ENCODE peak calls at places on chromosomes 12 and 14, in nine cellular contexts. Y is Karpas-422, O is anterior cingulate cortex, V is LoVo, K is OCI-LY7, H is NAMALWA, E is Caco-2, Z is neuronal stem cell, G is dorsolateral prefrontal cortex. A is an unnamed sample.

GRCh38 chr12:13594731-13595514 is 386.5 kb downstream of the GRIN2B start:
- DNase-seq in O (no peak), G (no peak), Z (no peak), V (no peak), Y (no peak), H (no peak), E (no peak), K (no peak), A (no peak)

GRCh38 chr14:97408937-97409860 is 612.0 kb downstream of the VRK1 start:
- DNase-seq in O (no peak), E (no peak), Y (no peak), Z (no peak), V (no peak), H (no peak), K (no peak), G (no peak), A (no peak)

GRCh38 chr12:85466906-85467305 is 186.9 kb downstream of the ALX1 start:
- DNase-seq in H (no peak), E (no peak), Y (no peak), K (no peak), O (no peak), V (no peak), Z (no peak), G (no peak), A (peak)

GRCh38 chr12:41142376-41142775 is 45.7 kb upstream of the PDZRN4 start:
- DNase-seq in E (no peak), Z (no peak), G (no peak), H (no peak), V (no peak), Y (no peak), O (no peak), K (no peak), A (no peak)

GRCh38 chr12:93402333-93403311 is 24.9 kb downstream of the NUDT4 start:
- DNase-seq in Z (no peak), V (no peak), Y (no peak), E (no peak), O (no peak), G (no peak), H (no peak), K (no peak), A (no peak)

GRCh38 chr14:86541969-86542368 is 1012.0 kb downstream of the FLRT2 start:
- DNase-seq in Z (no peak), G (no peak), E (no peak), K (no peak), O (no peak), V (no peak), Y (no peak), H (no peak), A (no peak)

GRCh38 chr12:76266797-76267196 is 81.4 kb downstream of the BBS10 start:
- DNase-seq in V (peak), Y (no peak), Z (no peak), O (no peak), G (no peak), K (no peak), E (no peak), H (no peak), A (peak)

GRCh38 chr14:59333668-59334067 is 131.5 kb downstream of the GPR135 start:
- DNase-seq in O (peak), E (no peak), Y (no peak), K (no peak), Z (no peak), V (no peak), H (no peak), G (no peak), A (peak)

GRCh38 chr14:52131640-52132320 is 62.9 kb upstream of the NID2 start:
- DNase-seq in H (peak), V (peak), G (peak), Z (peak), E (peak), Y (peak), K (peak), O (no peak), A (peak)

GRCh38 chr12:109230193-109230592 is 78.9 kb downstream of the FOXN4 start:
- DNase-seq in E (no peak), H (no peak), Z (no peak), Y (no peak), O (no peak), K (no peak), V (no peak), G (no peak), A (no peak)

GRCh38 chr12:122099280-122099749 is 20.8 kb downstream of the MLXIP start:
- DNase-seq in G (no peak), Y (peak), V (no peak), K (no peak), H (no peak), E (no peak), O (no peak), Z (no peak), A (no peak)

GRCh38 chr12:124613151-124613585 is 45.8 kb upstream of the NCOR2 start:
- DNase-seq in K (no peak), G (no peak), V (no peak), Y (no peak), E (no peak), O (no peak), Z (no peak), H (no peak), A (no peak)

GRCh38 chr12:93913845-93914244 is 234.5 kb upstream of the PLXNC1 start:
- DNase-seq in V (no peak), K (no peak), Y (no peak), H (no peak), Z (no peak), G (no peak), E (no peak), O (no peak), A (no peak)

GRCh38 chr14:93543766-93544165 is 113.0 kb downstream of the UNC79 start:
- DNase-seq in Z (no peak), H (peak), K (peak), G (no peak), Y (peak), E (no peak), V (peak), O (no peak), A (peak)

GRCh38 chr14:65465584-65465983 is 53.1 kb downstream of the FUT8 start:
- DNase-seq in K (no peak), E (no peak), H (no peak), V (no peak), G (no peak), Y (no peak), Z (no peak), O (no peak), A (no peak)

GRCh38 chr12:126385785-126386184 is 1320.5 kb downstream of the AACS start:
- DNase-seq in G (no peak), E (no peak), H (no peak), Z (no peak), V (no peak), O (no peak), K (no peak), Y (no peak), A (no peak)

GRCh38 chr14:52781629-52782028 is 9.8 kb downstream of the GNPNAT1 start:
- DNase-seq in Z (no peak), Y (no peak), V (no peak), H (no peak), E (no peak), O (no peak), G (no peak), K (no peak), A (no peak)

GRCh38 chr12:95789126-95790024 is 1.2 kb downstream of the NTN4 start:
- DNase-seq in O (no peak), Z (peak), V (no peak), E (peak), G (no peak), Y (no peak), H (no peak), K (no peak), A (peak)

GRCh38 chr14:56333361-56334279 is 215.4 kb downstream of the PELI2 start:
- DNase-seq in E (no peak), O (no peak), Z (no peak), K (no peak), V (peak), G (no peak), Y (no peak), H (no peak), A (no peak)

GRCh38 chr12:130162267-130162666 is at the start of gene FZD10:
- DNase-seq in V (no peak), K (no peak), O (no peak), G (no peak), Z (peak), H (no peak), E (no peak), Y (no peak), A (no peak)

GRCh38 chr12:49805409-49805808 is 22.8 kb downstream of the NCKAP5L start:
- DNase-seq in Z (no peak), V (no peak), G (no peak), H (no peak), K (no peak), O (no peak), E (no peak), Y (no peak), A (no peak)

GRCh38 chr12:124553862-124554428 is 13.5 kb downstream of the NCOR2 start:
- DNase-seq in Z (no peak), G (no peak), V (no peak), E (no peak), Y (no peak), H (no peak), O (no peak), K (no peak), A (no peak)

GRCh38 chr12:56682323-56682722 is 5.8 kb downstream of the PTGES3 start:
- DNase-seq in H (no peak), Y (no peak), K (no peak), O (no peak), G (peak), E (no peak), Z (no peak), V (no peak), A (no peak)

A was measured in kidney glomerular epithelial cell.